ENCODE peak calls at places on chromosomes 16 and 17, in five cellular contexts. X is GM12891, Q is breast epithelium, G is transverse colon, Z is sigmoid colon. A is an unnamed sample.

GRCh38 chr17:28174352-28175046 is 132.0 kb downstream of the NLK start:
- DNase-seq in X (peak), Q (no peak), G (no peak), Z (no peak), A (no peak)

GRCh38 chr16:79047337-79047736 is 553.2 kb downstream of the MAF start:
- DNase-seq in X (no peak), Q (no peak), G (no peak), Z (no peak), A (no peak)

GRCh38 chr17:60390223-60390622 is 1.7 kb downstream of the USP32 start:
- DNase-seq in X (no peak), Q (no peak), G (no peak), Z (no peak), A (no peak)

GRCh38 chr17:69870091-69870530 is 204.9 kb upstream of the KCNJ16 start:
- DNase-seq in X (no peak), Q (no peak), G (no peak), Z (no peak), A (no peak)

GRCh38 chr16:3458852-3459361 is 15.4 kb downstream of the NAA60 start:
- DNase-seq in X (no peak), Q (no peak), G (peak), Z (no peak), A (peak)

GRCh38 chr17:14299261-14300093 is 1.4 kb upstream of the HS3ST3B1 start:
- DNase-seq in X (no peak), Q (no peak), G (peak), Z (peak), A (no peak)

GRCh38 chr17:80625627-80626026 is 81.0 kb downstream of the RPTOR start:
- DNase-seq in X (no peak), Q (no peak), G (no peak), Z (no peak), A (no peak)

GRCh38 chr16:76970087-76970744 is 220.8 kb upstream of the MON1B start:
- DNase-seq in X (no peak), Q (no peak), G (no peak), Z (no peak), A (no peak)

GRCh38 chr16:74268372-74268782 is 28.2 kb upstream of the PSMD7 start:
- DNase-seq in X (no peak), Q (no peak), G (no peak), Z (no peak), A (no peak)

GRCh38 chr16:72821551-72821950 is 226.4 kb downstream of the ZFHX3 start:
- DNase-seq in X (no peak), Q (no peak), G (no peak), Z (no peak), A (no peak)

GRCh38 chr16:16140537-16140936 is 82.8 kb downstream of the ABCC6 start:
- DNase-seq in X (no peak), Q (no peak), G (no peak), Z (no peak), A (no peak)

GRCh38 chr17:77025781-77026180 is 115.0 kb upstream of the SEC14L1 start:
- DNase-seq in X (no peak), Q (no peak), G (no peak), Z (no peak), A (no peak)

GRCh38 chr17:5203908-5204294 is 12.2 kb upstream of the ZNF594 start:
- DNase-seq in X (no peak), Q (no peak), G (no peak), Z (no peak), A (no peak)

GRCh38 chr17:17679243-17679642 is 2.0 kb upstream of the RAI1 start:
- DNase-seq in X (no peak), Q (no peak), G (no peak), Z (no peak), A (no peak)

GRCh38 chr17:82064433-82065192 is 991 bp downstream of the DUS1L start:
- DNase-seq in X (no peak), Q (no peak), G (peak), Z (no peak), A (no peak)

GRCh38 chr16:54672500-54672899 is 258.2 kb upstream of the IRX5 start:
- DNase-seq in X (no peak), Q (no peak), G (no peak), Z (no peak), A (no peak)

GRCh38 chr17:10114931-10115535 is 83.4 kb downstream of the GAS7 start:
- DNase-seq in X (no peak), Q (peak), G (peak), Z (peak), A (peak)

GRCh38 chr16:13070268-13070667 is 168.9 kb downstream of the SHISA9 start:
- DNase-seq in X (no peak), Q (no peak), G (no peak), Z (no peak), A (no peak)

GRCh38 chr17:73430165-73430680 is 118.4 kb upstream of the CDC42EP4 start:
- DNase-seq in X (no peak), Q (no peak), G (no peak), Z (no peak), A (peak)

GRCh38 chr16:81457326-81458133 is 12.9 kb downstream of the CMIP start:
- DNase-seq in X (no peak), Q (no peak), G (no peak), Z (no peak), A (no peak)

GRCh38 chr16:68031951-68032350 is 8.9 kb downstream of the DUS2 start:
- DNase-seq in X (no peak), Q (no peak), G (peak), Z (peak), A (no peak)

GRCh38 chr16:84950906-84951305 is 60.4 kb downstream of the ZDHHC7 start:
- DNase-seq in X (no peak), Q (no peak), G (no peak), Z (no peak), A (no peak)

GRCh38 chr17:51064061-51064735 is 56.5 kb downstream of the SPAG9 start:
- DNase-seq in X (no peak), Q (no peak), G (no peak), Z (no peak), A (no peak)

GRCh38 chr17:418421-418751 is 65.8 kb upstream of the RPH3AL start:
- DNase-seq in X (no peak), Q (no peak), G (no peak), Z (no peak), A (no peak)

GRCh38 chr17:29443041-29443440 is 52.9 kb downstream of the TAOK1 start:
- DNase-seq in X (no peak), Q (no peak), G (no peak), Z (no peak), A (no peak)

GRCh38 chr17:79788455-79788854 is 8.4 kb downstream of the CBX8 start:
- DNase-seq in X (no peak), Q (no peak), G (no peak), Z (no peak), A (no peak)

GRCh38 chr16:86714166-86714565 is 135.8 kb downstream of the FOXL1 start:
- DNase-seq in X (no peak), Q (no peak), G (no peak), Z (no peak), A (no peak)

GRCh38 chr17:42111901-42112551 is 488 bp downstream of the DHX58 start:
- DNase-seq in X (no peak), Q (no peak), G (peak), Z (peak), A (no peak)

GRCh38 chr17:9900019-9900594 is 5.0 kb downstream of the RCVRN start:
- DNase-seq in X (no peak), Q (no peak), G (no peak), Z (no peak), A (no peak)

GRCh38 chr17:50953831-50954601 is 87.9 kb upstream of the TOB1 start:
- DNase-seq in X (no peak), Q (no peak), G (peak), Z (peak), A (no peak)

GRCh38 chr16:12137344-12138094 is 161.0 kb downstream of the SNX29 start:
- DNase-seq in X (no peak), Q (no peak), G (no peak), Z (no peak), A (no peak)

GRCh38 chr16:75383141-75383540 is 50.2 kb downstream of the CFDP1 start:
- DNase-seq in X (no peak), Q (no peak), G (no peak), Z (no peak), A (no peak)

GRCh38 chr16:75387951-75388350 is 45.4 kb downstream of the CFDP1 start:
- DNase-seq in X (no peak), Q (no peak), G (no peak), Z (no peak), A (no peak)

GRCh38 chr16:75382611-75383010 is 50.7 kb downstream of the CFDP1 start:
- DNase-seq in X (no peak), Q (no peak), G (no peak), Z (no peak), A (no peak)

GRCh38 chr16:75389096-75389692 is 44.1 kb downstream of the CFDP1 start:
- DNase-seq in X (no peak), Q (no peak), G (no peak), Z (no peak), A (no peak)

DNA sequence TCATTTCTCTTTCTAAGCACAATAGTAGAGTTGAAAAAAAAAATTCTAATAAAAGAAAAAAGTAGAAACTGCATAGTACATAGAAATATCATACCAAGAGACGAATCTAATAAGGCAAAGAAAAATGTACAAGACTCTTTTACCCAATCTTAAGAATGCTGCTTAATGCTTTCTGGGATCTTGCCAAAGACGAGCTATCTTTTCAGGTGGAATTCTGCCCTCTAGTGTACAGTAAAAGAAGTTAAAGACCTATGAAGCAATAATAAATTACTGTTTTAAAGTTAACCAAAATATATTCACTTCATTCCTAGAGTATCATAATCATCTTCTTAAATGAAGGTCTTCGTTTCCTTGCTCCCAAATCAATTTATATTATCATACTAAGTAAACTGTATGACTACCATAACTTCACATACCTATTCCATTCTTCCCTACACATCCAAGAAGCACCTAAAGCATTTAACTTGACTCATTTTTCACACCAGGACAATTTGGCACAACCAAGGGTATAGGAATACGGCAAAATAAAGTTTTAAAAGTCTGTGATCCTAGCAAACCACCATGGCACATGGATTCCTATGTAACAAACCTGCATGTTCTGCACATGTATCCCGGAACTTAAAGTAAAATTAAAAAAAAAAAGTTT is 47.7 kb downstream of the CFDP1 start:
- DNase-seq in X (no peak), Q (no peak), G (no peak), Z (no peak), A (peak)
- TF ChIP-seq POLR2AphosphoS5 in X (no peak), Q (no peak), G (no peak), Z (peak), A (no peak)

DNA sequence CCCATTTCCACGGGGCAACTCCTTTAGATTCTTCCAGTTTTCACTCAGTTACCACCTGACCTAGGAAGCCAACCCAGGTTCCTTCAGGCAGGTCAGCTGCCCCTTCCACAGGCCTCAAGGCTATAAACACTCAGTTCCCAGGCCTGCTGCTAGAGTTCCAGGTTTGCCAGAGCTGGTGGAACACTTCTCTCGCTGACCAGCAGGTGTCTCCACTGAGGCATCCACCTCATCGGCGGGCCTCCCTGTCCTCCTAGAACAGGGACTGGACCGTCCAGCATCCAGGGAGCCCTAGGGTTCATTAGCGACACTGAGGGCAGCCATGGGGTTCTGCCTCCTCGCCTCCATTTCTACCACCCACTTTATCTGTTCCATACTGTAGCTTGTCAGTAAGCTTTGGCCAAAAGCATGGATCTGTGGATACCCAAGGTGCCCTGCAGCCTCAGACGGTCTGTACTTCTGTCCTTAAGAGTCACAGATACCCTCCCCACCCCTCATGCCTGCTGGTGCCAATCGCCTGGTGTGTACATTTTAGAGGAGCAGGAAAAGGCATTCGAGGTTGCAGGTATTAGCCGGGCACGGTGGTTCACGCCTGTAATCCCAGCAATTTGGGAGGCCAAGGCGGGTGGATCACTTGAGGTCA is 29.0 kb downstream of the PIMREG start:
- DNase-seq in X (peak), Q (peak), G (peak), Z (peak), A (peak)
- TF ChIP-seq POLR2AphosphoS5 in X (no peak), Q (no peak), G (no peak), Z (no peak), A (no peak)

DNA sequence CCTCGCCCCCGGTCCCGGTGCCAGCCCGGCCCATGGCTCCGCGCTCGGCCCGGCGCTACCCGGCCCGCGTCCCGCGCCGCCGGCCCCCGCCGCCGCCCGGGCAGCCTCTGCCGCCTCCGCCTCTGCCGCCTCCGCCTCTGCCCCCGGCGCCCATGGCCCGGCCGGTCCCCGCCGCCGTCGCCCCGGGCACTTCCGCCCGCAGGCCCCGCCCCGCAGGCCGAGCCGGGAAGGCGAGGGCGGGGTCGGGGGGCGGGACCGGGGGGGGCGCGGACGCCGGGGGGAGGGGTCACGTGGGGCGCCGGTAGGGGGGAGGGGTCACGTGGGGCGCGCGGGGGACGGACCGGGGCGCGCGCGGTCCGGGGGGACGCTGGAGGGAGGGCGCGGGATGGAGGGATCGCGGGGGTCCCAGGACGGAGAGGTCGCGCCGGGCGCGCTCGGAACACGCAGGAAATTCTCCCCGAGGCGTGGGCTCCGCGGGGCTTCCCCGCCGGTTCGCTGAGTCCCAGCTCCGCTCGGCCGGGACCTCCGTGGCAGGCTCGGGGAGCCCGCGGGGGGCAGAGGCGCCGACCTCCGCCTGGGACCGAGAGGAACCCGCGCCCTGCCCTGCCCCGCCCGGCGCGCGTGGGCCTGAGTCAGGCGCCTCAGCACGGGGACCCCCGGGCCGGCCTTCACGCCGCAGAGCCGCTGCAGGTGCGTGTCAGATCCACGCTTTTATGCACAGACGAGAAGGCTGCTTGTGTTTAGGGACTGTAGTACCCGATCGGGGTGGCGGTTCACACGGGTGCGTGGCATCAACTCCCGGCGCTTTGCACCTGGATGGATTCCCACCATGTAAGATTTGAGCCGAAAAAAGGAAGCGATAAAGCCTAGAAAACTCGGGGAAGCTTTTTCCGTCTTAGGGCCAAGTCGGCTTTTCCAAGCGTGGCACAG is at the start of gene PGAP6:
- DNase-seq in X (peak), Q (no peak), G (peak), Z (peak), A (no peak)
- TF ChIP-seq POLR2AphosphoS5 in X (no peak), Q (no peak), G (peak), Z (peak), A (peak)

GRCh38 chr16:4768549-4769305 is 1.8 kb upstream of the ZNF500 start:
- DNase-seq in X (peak), Q (peak), G (peak), Z (peak), A (peak)
- TF ChIP-seq POLR2AphosphoS5 in X (peak), Q (peak), G (peak), Z (peak), A (peak)

GRCh38 chr16:52296070-52296469 is 250.9 kb downstream of the TOX3 start:
- DNase-seq in X (no peak), Q (no peak), G (no peak), Z (no peak), A (no peak)
- TF ChIP-seq POLR2AphosphoS5 in X (no peak), Q (no peak), G (no peak), Z (no peak), A (no peak)

GRCh38 chr16:30665155-30665829 is 7.1 kb downstream of the FBRS start:
- DNase-seq in X (no peak), Q (no peak), G (no peak), Z (no peak), A (no peak)
- TF ChIP-seq POLR2AphosphoS5 in X (no peak), Q (no peak), G (no peak), Z (no peak), A (no peak)

DNA sequence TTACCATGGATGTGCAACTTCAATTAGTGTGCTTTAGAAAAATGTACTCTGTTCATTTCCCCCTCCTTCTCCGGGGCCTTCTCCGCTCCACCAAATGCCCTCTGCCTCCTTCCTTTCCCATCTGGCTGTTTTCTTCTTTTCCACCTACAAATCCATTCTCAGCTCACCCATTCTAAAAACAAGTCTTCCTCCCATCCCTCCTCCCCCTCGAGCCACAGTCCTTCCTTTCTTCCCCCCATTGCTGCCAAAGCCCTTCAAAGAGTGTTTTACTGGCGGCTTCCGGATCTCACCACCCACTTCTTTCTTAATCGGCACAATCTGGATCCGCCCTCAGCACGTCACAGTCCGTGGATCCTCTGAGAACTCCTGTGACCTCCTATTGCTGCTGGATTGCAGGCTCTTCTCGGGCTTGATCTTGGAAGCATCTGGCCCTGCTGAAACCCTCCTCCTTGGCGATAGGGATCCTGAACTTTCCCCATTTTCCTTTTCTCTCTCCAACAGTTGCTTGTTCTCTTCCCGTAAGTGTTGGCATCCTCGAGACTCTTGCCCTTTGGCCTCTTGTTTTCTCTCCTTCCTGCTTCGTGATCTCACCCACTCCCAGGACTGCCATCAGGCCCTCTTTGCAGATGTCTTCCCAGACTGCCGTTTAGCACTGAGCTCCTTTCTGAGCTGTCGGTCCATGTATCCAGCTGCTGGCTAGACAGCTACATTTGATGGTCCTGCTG is 36.0 kb upstream of the FBXO47 start:
- DNase-seq in X (no peak), Q (peak), G (peak), Z (peak), A (no peak)
- TF ChIP-seq POLR2AphosphoS5 in X (no peak), Q (peak), G (no peak), Z (peak), A (no peak)

GRCh38 chr17:44561237-44561623 is 3.9 kb downstream of the FZD2 start:
- DNase-seq in X (no peak), Q (no peak), G (no peak), Z (no peak), A (no peak)
- TF ChIP-seq POLR2AphosphoS5 in X (no peak), Q (no peak), G (no peak), Z (no peak), A (no peak)

GRCh38 chr16:65309294-65309850 is 187.5 kb upstream of the CDH11 start:
- DNase-seq in X (no peak), Q (no peak), G (no peak), Z (no peak), A (no peak)

GRCh38 chr16:65312071-65312470 is 190.2 kb upstream of the CDH11 start:
- DNase-seq in X (no peak), Q (no peak), G (no peak), Z (no peak), A (no peak)

GRCh38 chr16:65314246-65315003 is 192.6 kb upstream of the CDH11 start:
- DNase-seq in X (no peak), Q (no peak), G (no peak), Z (no peak), A (no peak)

GRCh38 chr16:65315004-65315398 is 193.1 kb upstream of the CDH11 start:
- DNase-seq in X (no peak), Q (no peak), G (no peak), Z (peak), A (no peak)

DNA sequence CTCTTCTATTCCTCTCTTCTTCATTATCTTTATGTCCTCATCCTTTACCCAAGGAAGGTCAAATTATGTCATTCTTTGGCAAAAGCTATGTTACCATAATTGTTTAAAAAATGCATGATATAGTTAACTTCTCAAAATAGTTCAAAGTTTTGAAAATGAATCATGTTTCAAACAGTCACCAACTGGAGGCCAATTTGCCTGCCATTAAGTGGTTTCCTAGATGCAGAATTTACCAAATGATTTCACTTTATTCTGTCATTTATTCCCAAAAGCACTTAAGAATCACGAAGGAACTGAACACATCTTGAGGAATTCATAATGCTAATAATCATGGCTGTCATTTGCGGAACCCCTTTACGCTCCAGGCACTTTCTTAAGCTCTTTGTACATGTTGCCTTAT is 190.9 kb upstream of the CDH11 start:
- DNase-seq in X (no peak), Q (no peak), G (no peak), Z (no peak), A (no peak)
- TF ChIP-seq POLR2AphosphoS5 in X (no peak), Q (no peak), G (no peak), Z (no peak), A (no peak)

A was measured in HL-60.